ENCODE peak calls at places on chromosomes 12 and 14, in ten cellular contexts. One of them, this sample, is unnamed.

GRCh38 chr14:58104808-58105207 is 47.2 kb downstream of the ARMH4 start:
- DNase-seq in kidney: no peak
- DNase-seq in upper lobe of right lung: no peak
- DNase-seq in PC-9: peak
- DNase-seq in ascending aorta: no peak
- DNase-seq in heart right ventricle: no peak
- DNase-seq in IMR-90: peak
- DNase-seq in HCT116: no peak
- DNase-seq in AG04450: peak
- DNase-seq in testis: no peak
- DNase-seq in this sample: no peak

GRCh38 chr14:57754558-57754957 is 111.3 kb downstream of the SLC35F4 start:
- DNase-seq in kidney: no peak
- DNase-seq in upper lobe of right lung: no peak
- DNase-seq in PC-9: no peak
- DNase-seq in ascending aorta: no peak
- DNase-seq in heart right ventricle: no peak
- DNase-seq in IMR-90: no peak
- DNase-seq in HCT116: no peak
- DNase-seq in AG04450: no peak
- DNase-seq in testis: no peak
- DNase-seq in this sample: no peak

GRCh38 chr14:60965402-60965801 is 15.5 kb downstream of the TRMT5 start:
- DNase-seq in kidney: no peak
- DNase-seq in upper lobe of right lung: no peak
- DNase-seq in PC-9: no peak
- DNase-seq in ascending aorta: no peak
- DNase-seq in heart right ventricle: no peak
- DNase-seq in IMR-90: peak
- DNase-seq in HCT116: no peak
- DNase-seq in AG04450: peak
- DNase-seq in testis: no peak
- DNase-seq in this sample: no peak

GRCh38 chr14:54556535-54556934 is 10.4 kb upstream of the SAMD4A start:
- DNase-seq in kidney: no peak
- DNase-seq in upper lobe of right lung: no peak
- DNase-seq in PC-9: no peak
- DNase-seq in ascending aorta: no peak
- DNase-seq in heart right ventricle: no peak
- DNase-seq in IMR-90: no peak
- DNase-seq in HCT116: no peak
- DNase-seq in AG04450: no peak
- DNase-seq in testis: no peak
- DNase-seq in this sample: no peak

GRCh38 chr12:95741635-95742034 is 48.9 kb downstream of the NTN4 start:
- DNase-seq in kidney: no peak
- DNase-seq in upper lobe of right lung: no peak
- DNase-seq in PC-9: no peak
- DNase-seq in ascending aorta: no peak
- DNase-seq in heart right ventricle: no peak
- DNase-seq in IMR-90: no peak
- DNase-seq in HCT116: no peak
- DNase-seq in AG04450: no peak
- DNase-seq in testis: no peak
- DNase-seq in this sample: no peak

GRCh38 chr12:80033457-80033856 is 65.9 kb upstream of the OTOGL start:
- DNase-seq in kidney: no peak
- DNase-seq in upper lobe of right lung: no peak
- DNase-seq in PC-9: no peak
- DNase-seq in ascending aorta: no peak
- DNase-seq in heart right ventricle: no peak
- DNase-seq in IMR-90: peak
- DNase-seq in HCT116: no peak
- DNase-seq in AG04450: peak
- DNase-seq in testis: no peak
- DNase-seq in this sample: no peak

GRCh38 chr12:89642959-89643358 is 65.7 kb downstream of the ATP2B1 start:
- DNase-seq in kidney: no peak
- DNase-seq in upper lobe of right lung: no peak
- DNase-seq in PC-9: no peak
- DNase-seq in ascending aorta: no peak
- DNase-seq in heart right ventricle: no peak
- DNase-seq in IMR-90: no peak
- DNase-seq in HCT116: no peak
- DNase-seq in AG04450: no peak
- DNase-seq in testis: no peak
- DNase-seq in this sample: no peak

GRCh38 chr12:99154264-99154982 is 493.1 kb upstream of the GARIN6 start:
- DNase-seq in kidney: no peak
- DNase-seq in upper lobe of right lung: no peak
- DNase-seq in PC-9: no peak
- DNase-seq in ascending aorta: no peak
- DNase-seq in heart right ventricle: no peak
- DNase-seq in IMR-90: no peak
- DNase-seq in HCT116: no peak
- DNase-seq in AG04450: no peak
- DNase-seq in testis: peak
- DNase-seq in this sample: no peak

GRCh38 chr14:65549429-65549828 is 136.9 kb downstream of the FUT8 start:
- DNase-seq in kidney: no peak
- DNase-seq in upper lobe of right lung: no peak
- DNase-seq in PC-9: no peak
- DNase-seq in ascending aorta: no peak
- DNase-seq in heart right ventricle: no peak
- DNase-seq in IMR-90: no peak
- DNase-seq in HCT116: no peak
- DNase-seq in AG04450: no peak
- DNase-seq in testis: no peak
- DNase-seq in this sample: no peak

GRCh38 chr12:59115526-59115925 is 195.2 kb upstream of the LRIG3 start:
- DNase-seq in kidney: no peak
- DNase-seq in upper lobe of right lung: no peak
- DNase-seq in PC-9: no peak
- DNase-seq in ascending aorta: no peak
- DNase-seq in heart right ventricle: no peak
- DNase-seq in IMR-90: peak
- DNase-seq in HCT116: no peak
- DNase-seq in AG04450: no peak
- DNase-seq in testis: no peak
- DNase-seq in this sample: no peak

GRCh38 chr14:73743431-73743931 is 29.3 kb upstream of the PNMA1 start:
- DNase-seq in kidney: peak
- DNase-seq in upper lobe of right lung: no peak
- DNase-seq in PC-9: no peak
- DNase-seq in ascending aorta: no peak
- DNase-seq in heart right ventricle: no peak
- DNase-seq in IMR-90: no peak
- DNase-seq in HCT116: no peak
- DNase-seq in AG04450: no peak
- DNase-seq in testis: no peak
- DNase-seq in this sample: peak

GRCh38 chr12:131946757-131947156 is 3.0 kb upstream of the EP400 start:
- DNase-seq in kidney: peak
- DNase-seq in upper lobe of right lung: peak
- DNase-seq in PC-9: no peak
- DNase-seq in ascending aorta: no peak
- DNase-seq in heart right ventricle: no peak
- DNase-seq in IMR-90: no peak
- DNase-seq in HCT116: no peak
- DNase-seq in AG04450: no peak
- DNase-seq in testis: peak
- DNase-seq in this sample: peak

GRCh38 chr14:26276757-26277156 is 321.1 kb downstream of the NOVA1 start:
- DNase-seq in kidney: no peak
- DNase-seq in upper lobe of right lung: no peak
- DNase-seq in PC-9: no peak
- DNase-seq in ascending aorta: no peak
- DNase-seq in heart right ventricle: no peak
- DNase-seq in IMR-90: no peak
- DNase-seq in HCT116: no peak
- DNase-seq in AG04450: no peak
- DNase-seq in testis: peak
- DNase-seq in this sample: no peak

GRCh38 chr14:52031781-52032180 is 37.1 kb downstream of the NID2 start:
- DNase-seq in kidney: no peak
- DNase-seq in upper lobe of right lung: no peak
- DNase-seq in PC-9: no peak
- DNase-seq in ascending aorta: peak
- DNase-seq in heart right ventricle: peak
- DNase-seq in IMR-90: peak
- DNase-seq in HCT116: no peak
- DNase-seq in AG04450: no peak
- DNase-seq in testis: no peak
- DNase-seq in this sample: no peak

GRCh38 chr14:68283378-68284123 is 464.0 kb downstream of the RAD51B start:
- DNase-seq in kidney: peak
- DNase-seq in upper lobe of right lung: no peak
- DNase-seq in PC-9: no peak
- DNase-seq in ascending aorta: no peak
- DNase-seq in heart right ventricle: peak
- DNase-seq in IMR-90: no peak
- DNase-seq in HCT116: no peak
- DNase-seq in AG04450: no peak
- DNase-seq in testis: no peak
- DNase-seq in this sample: peak

GRCh38 chr12:25135531-25136154 is 59.3 kb downstream of the DNAI7 start:
- DNase-seq in kidney: no peak
- DNase-seq in upper lobe of right lung: no peak
- DNase-seq in PC-9: peak
- DNase-seq in ascending aorta: no peak
- DNase-seq in heart right ventricle: no peak
- DNase-seq in IMR-90: no peak
- DNase-seq in HCT116: peak
- DNase-seq in AG04450: no peak
- DNase-seq in testis: no peak
- DNase-seq in this sample: no peak

GRCh38 chr12:50842637-50843493 is at the start of gene TMPRSS12:
- DNase-seq in kidney: peak
- DNase-seq in upper lobe of right lung: peak
- DNase-seq in PC-9: peak
- DNase-seq in ascending aorta: no peak
- DNase-seq in heart right ventricle: peak
- DNase-seq in IMR-90: no peak
- DNase-seq in HCT116: no peak
- DNase-seq in AG04450: no peak
- DNase-seq in testis: peak
- DNase-seq in this sample: no peak

GRCh38 chr14:74918380-74918779 is 4.7 kb downstream of the RPS6KL1 start:
- DNase-seq in kidney: peak
- DNase-seq in upper lobe of right lung: no peak
- DNase-seq in PC-9: no peak
- DNase-seq in ascending aorta: no peak
- DNase-seq in heart right ventricle: no peak
- DNase-seq in IMR-90: no peak
- DNase-seq in HCT116: no peak
- DNase-seq in AG04450: no peak
- DNase-seq in testis: no peak
- DNase-seq in this sample: no peak

GRCh38 chr14:74915826-74916225 is 7.2 kb downstream of the RPS6KL1 start:
- DNase-seq in kidney: peak
- DNase-seq in upper lobe of right lung: no peak
- DNase-seq in PC-9: no peak
- DNase-seq in ascending aorta: no peak
- DNase-seq in heart right ventricle: no peak
- DNase-seq in IMR-90: no peak
- DNase-seq in HCT116: no peak
- DNase-seq in AG04450: no peak
- DNase-seq in testis: no peak
- DNase-seq in this sample: no peak

GRCh38 chr14:74917200-74917543 is 5.9 kb downstream of the RPS6KL1 start:
- DNase-seq in kidney: no peak
- DNase-seq in upper lobe of right lung: no peak
- DNase-seq in PC-9: no peak
- DNase-seq in ascending aorta: no peak
- DNase-seq in heart right ventricle: no peak
- DNase-seq in IMR-90: no peak
- DNase-seq in HCT116: no peak
- DNase-seq in AG04450: no peak
- DNase-seq in testis: no peak
- DNase-seq in this sample: no peak

GRCh38 chr14:74919421-74920165 is 3.5 kb downstream of the RPS6KL1 start:
- DNase-seq in kidney: peak
- DNase-seq in upper lobe of right lung: no peak
- DNase-seq in PC-9: no peak
- DNase-seq in ascending aorta: no peak
- DNase-seq in heart right ventricle: no peak
- DNase-seq in IMR-90: peak
- DNase-seq in HCT116: no peak
- DNase-seq in AG04450: no peak
- DNase-seq in testis: no peak
- DNase-seq in this sample: peak

GRCh38 chr14:74917646-74918081 is 5.4 kb downstream of the RPS6KL1 start:
- DNase-seq in kidney: peak
- DNase-seq in upper lobe of right lung: no peak
- DNase-seq in PC-9: no peak
- DNase-seq in ascending aorta: no peak
- DNase-seq in heart right ventricle: peak
- DNase-seq in IMR-90: no peak
- DNase-seq in HCT116: no peak
- DNase-seq in AG04450: no peak
- DNase-seq in testis: peak
- DNase-seq in this sample: no peak
- H3K27ac ChIP-seq in kidney: no peak
- H3K27ac ChIP-seq in upper lobe of right lung: no peak
- H3K27ac ChIP-seq in PC-9: no peak
- H3K27ac ChIP-seq in ascending aorta: peak
- H3K27ac ChIP-seq in heart right ventricle: peak
- H3K27ac ChIP-seq in IMR-90: no peak
- H3K27ac ChIP-seq in HCT116: no peak
- H3K27ac ChIP-seq in AG04450: no peak
- H3K27ac ChIP-seq in testis: peak
- H3K27ac ChIP-seq in this sample: peak

GRCh38 chr14:99217556-99217955 is 54.4 kb downstream of the BCL11B start:
- DNase-seq in kidney: no peak
- DNase-seq in upper lobe of right lung: no peak
- DNase-seq in PC-9: no peak
- DNase-seq in ascending aorta: no peak
- DNase-seq in heart right ventricle: no peak
- DNase-seq in IMR-90: no peak
- DNase-seq in HCT116: no peak
- DNase-seq in AG04450: no peak
- DNase-seq in testis: no peak
- DNase-seq in this sample: no peak
- H3K27ac ChIP-seq in kidney: no peak
- H3K27ac ChIP-seq in upper lobe of right lung: no peak
- H3K27ac ChIP-seq in PC-9: no peak
- H3K27ac ChIP-seq in ascending aorta: no peak
- H3K27ac ChIP-seq in heart right ventricle: no peak
- H3K27ac ChIP-seq in IMR-90: no peak
- H3K27ac ChIP-seq in HCT116: no peak
- H3K27ac ChIP-seq in AG04450: no peak
- H3K27ac ChIP-seq in testis: no peak
- H3K27ac ChIP-seq in this sample: no peak

GRCh38 chr12:1777798-1778197 is 42.6 kb upstream of the LRTM2 start:
- DNase-seq in kidney: no peak
- DNase-seq in upper lobe of right lung: no peak
- DNase-seq in PC-9: no peak
- DNase-seq in ascending aorta: no peak
- DNase-seq in heart right ventricle: no peak
- DNase-seq in IMR-90: peak
- DNase-seq in HCT116: no peak
- DNase-seq in AG04450: peak
- DNase-seq in testis: no peak
- DNase-seq in this sample: no peak
- H3K27ac ChIP-seq in kidney: no peak
- H3K27ac ChIP-seq in upper lobe of right lung: no peak
- H3K27ac ChIP-seq in PC-9: no peak
- H3K27ac ChIP-seq in ascending aorta: no peak
- H3K27ac ChIP-seq in heart right ventricle: no peak
- H3K27ac ChIP-seq in IMR-90: peak
- H3K27ac ChIP-seq in HCT116: no peak
- H3K27ac ChIP-seq in AG04450: peak
- H3K27ac ChIP-seq in testis: no peak
- H3K27ac ChIP-seq in this sample: no peak

GRCh38 chr12:52916225-52916624 is 11.3 kb upstream of the KRT8 start:
- DNase-seq in kidney: no peak
- DNase-seq in upper lobe of right lung: no peak
- DNase-seq in PC-9: no peak
- DNase-seq in ascending aorta: no peak
- DNase-seq in heart right ventricle: no peak
- DNase-seq in IMR-90: no peak
- DNase-seq in HCT116: no peak
- DNase-seq in AG04450: no peak
- DNase-seq in testis: no peak
- DNase-seq in this sample: no peak
- H3K27ac ChIP-seq in kidney: no peak
- H3K27ac ChIP-seq in upper lobe of right lung: no peak
- H3K27ac ChIP-seq in PC-9: no peak
- H3K27ac ChIP-seq in ascending aorta: no peak
- H3K27ac ChIP-seq in heart right ventricle: no peak
- H3K27ac ChIP-seq in IMR-90: no peak
- H3K27ac ChIP-seq in HCT116: no peak
- H3K27ac ChIP-seq in AG04450: no peak
- H3K27ac ChIP-seq in testis: no peak
- H3K27ac ChIP-seq in this sample: no peak

This sample was measured in spleen.